ENCODE peak calls at places on chromosome 5, in six cellular contexts. O is transverse colon, R is Calu3, Y is cardiac fibroblast, C is body of pancreas, F is mesothelial cell of epicardium. J is an unnamed sample.

GRCh38 chr5:101346447-101346846 is 443.4 kb upstream of the ST8SIA4 start:
- DNase-seq in C (no peak), R (no peak), F (no peak), Y (no peak), O (no peak), J (no peak)

GRCh38 chr5:109352024-109352423 is 57.8 kb downstream of the PJA2 start:
- DNase-seq in F (no peak), C (no peak), Y (no peak), O (no peak), R (no peak), J (no peak)

GRCh38 chr5:131528682-131529081 is 106.3 kb downstream of the RAPGEF6 start:
- DNase-seq in F (no peak), Y (no peak), C (no peak), R (no peak), O (no peak), J (no peak)

GRCh38 chr5:169395136-169395535 is 94.2 kb upstream of the SLIT3 start:
- DNase-seq in R (no peak), C (no peak), Y (peak; percentile 43), O (no peak), F (no peak), J (no peak)

GRCh38 chr5:132456553-132457361 is 33.8 kb downstream of the IRF1 start:
- DNase-seq in C (no peak), O (peak; percentile 78), Y (peak; percentile 74), R (no peak), F (no peak), J (no peak)

GRCh38 chr5:125129151-125129806 is 382.8 kb upstream of the ZNF608 start:
- DNase-seq in C (no peak), F (no peak), Y (peak; percentile 45), O (no peak), R (no peak), J (peak; percentile 38)

GRCh38 chr5:17411436-17411835 is 86.6 kb upstream of the TAF11L2 start:
- DNase-seq in Y (peak; percentile 67), C (no peak), O (no peak), F (no peak), R (no peak), J (peak; percentile 47)

GRCh38 chr5:38672059-38672791 is 115.8 kb upstream of the LIFR start:
- DNase-seq in R (no peak), Y (peak; percentile 67), O (no peak), F (no peak), C (no peak), J (peak; percentile 75)

GRCh38 chr5:39178171-39178570 is 41.2 kb downstream of the FYB1 start:
- DNase-seq in F (no peak), C (no peak), Y (peak; percentile 51), R (no peak), O (no peak), J (no peak)

GRCh38 chr5:36108758-36109245 is 42.1 kb upstream of the UGT3A2 start:
- DNase-seq in C (no peak), O (no peak), F (no peak), Y (no peak), R (no peak), J (no peak)

GRCh38 chr5:23506329-23507236 is 826 bp upstream of the PRDM9 start:
- DNase-seq in Y (peak; percentile 16), R (no peak), C (no peak), F (no peak), O (no peak), J (peak; percentile 62)

GRCh38 chr5:36041537-36041845 is 25.2 kb downstream of the UGT3A2 start:
- DNase-seq in R (peak; percentile 7), C (no peak), Y (no peak), F (no peak), O (no peak), J (no peak)

GRCh38 chr5:147559725-147560124 is 49.9 kb upstream of the DPYSL3 start:
- DNase-seq in C (no peak), Y (no peak), O (no peak), F (no peak), R (no peak), J (no peak)

GRCh38 chr5:72656331-72656730 is 149.1 kb upstream of the ZNF366 start:
- DNase-seq in O (no peak), Y (no peak), F (no peak), R (no peak), C (no peak), J (no peak)

GRCh38 chr5:67234671-67235176 is 38.1 kb upstream of the CD180 start:
- DNase-seq in R (no peak), Y (peak; percentile 92), F (no peak), O (no peak), C (no peak), J (peak; percentile 92)

GRCh38 chr5:107215581-107215980 is 455.2 kb downstream of the EFNA5 start:
- DNase-seq in Y (peak; percentile 25), R (peak; percentile 21), F (no peak), C (no peak), O (no peak), J (no peak)

GRCh38 chr5:79773612-79774011 is 84.0 kb downstream of the CMYA5 start:
- DNase-seq in R (no peak), Y (no peak), F (no peak), C (no peak), O (no peak), J (no peak)

GRCh38 chr5:62522811-62523210 is 55.8 kb upstream of the LRRC70 start:
- DNase-seq in R (no peak), O (no peak), F (no peak), C (no peak), Y (no peak), J (no peak)

GRCh38 chr5:64654184-64654938 is 35.9 kb upstream of the SHISAL2B start:
- DNase-seq in R (no peak), C (no peak), O (no peak), F (no peak), Y (no peak), J (no peak)

GRCh38 chr5:32283539-32284377 is 29.0 kb downstream of the MTMR12 start:
- DNase-seq in F (no peak), R (no peak), O (no peak), Y (peak; percentile 85), C (no peak), J (peak; percentile 45)

GRCh38 chr5:132661231-132662003 is 3.4 kb downstream of the IL13 start:
- DNase-seq in Y (no peak), C (no peak), F (no peak), O (no peak), R (no peak), J (peak; percentile 28)

GRCh38 chr5:145980257-145980656 is 43.9 kb downstream of the SH3RF2 start:
- DNase-seq in C (no peak), R (no peak), Y (no peak), F (no peak), O (no peak), J (no peak)

GRCh38 chr5:22471154-22471553 is 382.0 kb downstream of the CDH12 start:
- DNase-seq in C (no peak), O (no peak), R (peak; percentile 5), F (no peak), Y (no peak), J (no peak)

GRCh38 chr5:142221091-142221860 is 103.5 kb downstream of the SPRY4 start:
- DNase-seq in R (no peak), C (no peak), F (no peak), Y (peak; percentile 40), O (no peak), J (no peak)
- TF ChIP-seq CTCF in R (no peak), C (no peak), F (no peak), Y (no peak), O (no peak), J (no peak)

GRCh38 chr5:57650360-57651069 is 167.9 kb upstream of the ACTBL2 start:
- DNase-seq in O (peak; percentile 19), C (peak; percentile 43), R (peak; percentile 50), Y (peak; percentile 74), F (no peak), J (peak; percentile 77)
- TF ChIP-seq CTCF in O (peak; percentile 52), C (peak; percentile 72), R (peak; percentile 67), Y (peak; percentile 86), F (peak; percentile 39), J (peak; percentile 75)

GRCh38 chr5:14108170-14108996 is 34.8 kb upstream of the TRIO start:
- DNase-seq in F (no peak), O (peak; percentile 72), Y (peak; percentile 96), C (peak; percentile 64), R (peak; percentile 64), J (peak; percentile 80)

GRCh38 chr5:14110680-14111079 is 32.5 kb upstream of the TRIO start:
- DNase-seq in Y (peak; percentile 93), R (no peak), C (no peak), F (no peak), O (no peak), J (peak; percentile 56)

GRCh38 chr5:14109041-14109747 is 33.9 kb upstream of the TRIO start:
- DNase-seq in R (no peak), C (no peak), Y (peak; percentile 90), F (no peak), O (peak; percentile 16), J (peak; percentile 28)

GRCh38 chr5:14109771-14110170 is 33.4 kb upstream of the TRIO start:
- DNase-seq in Y (peak; percentile 62), R (no peak), F (no peak), C (no peak), O (no peak), J (peak; percentile 15)

GRCh38 chr5:14110196-14110595 is 32.9 kb upstream of the TRIO start:
- DNase-seq in F (no peak), R (no peak), O (no peak), C (no peak), Y (peak; percentile 46), J (no peak)
- TF ChIP-seq CTCF in F (no peak), R (no peak), O (no peak), C (no peak), Y (no peak), J (no peak)

DNA sequence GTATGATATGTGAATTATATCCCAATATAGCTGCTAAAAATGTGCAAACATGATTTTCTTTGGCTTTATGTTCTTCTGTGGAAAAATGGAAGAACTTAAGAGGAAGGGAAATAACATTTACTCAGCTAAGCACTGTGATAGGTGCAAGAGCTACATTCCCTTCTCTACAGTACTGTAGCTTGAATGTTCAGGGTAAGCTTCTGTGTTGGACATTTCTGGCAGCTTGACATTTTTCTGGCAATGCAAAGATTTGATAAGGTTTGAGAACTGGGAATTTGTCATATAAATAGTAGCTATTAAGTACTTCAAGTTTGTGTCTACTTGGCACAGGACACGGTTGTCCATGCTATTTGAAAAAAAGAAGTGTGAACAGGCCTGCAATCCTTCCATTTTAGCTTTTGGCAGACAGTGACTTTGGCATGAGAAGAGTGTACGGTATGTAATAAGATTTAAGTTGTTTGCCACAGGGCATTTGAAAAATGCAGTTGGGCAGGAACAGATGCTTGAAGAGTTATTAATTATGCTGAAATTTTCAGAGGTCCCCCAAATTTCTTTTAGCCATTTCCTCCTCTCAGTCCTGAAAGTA is 77.6 kb downstream of the KIF4B start:
- DNase-seq in R (no peak), C (no peak), O (no peak), Y (no peak), F (no peak), J (no peak)
- TF ChIP-seq CTCF in R (no peak), C (no peak), O (no peak), Y (no peak), F (no peak), J (no peak)

GRCh38 chr5:134559672-134560071 is 34.2 kb downstream of the JADE2 start:
- DNase-seq in R (no peak), Y (no peak), C (no peak), F (no peak), O (no peak), J (no peak)

GRCh38 chr5:134564396-134564795 is 38.9 kb downstream of the JADE2 start:
- DNase-seq in R (no peak), C (no peak), F (no peak), Y (no peak), O (no peak), J (no peak)

GRCh38 chr5:134560698-134561097 is 35.2 kb downstream of the JADE2 start:
- DNase-seq in R (no peak), O (no peak), F (no peak), C (no peak), Y (no peak), J (no peak)

GRCh38 chr5:134563962-134564361 is 38.5 kb downstream of the JADE2 start:
- DNase-seq in F (no peak), R (no peak), O (no peak), C (no peak), Y (no peak), J (no peak)

GRCh38 chr5:134561871-134562296 is 36.4 kb downstream of the JADE2 start:
- DNase-seq in F (no peak), R (peak; percentile 58), Y (peak; percentile 77), C (no peak), O (no peak), J (peak; percentile 43)
- TF ChIP-seq CTCF in F (no peak), R (peak; percentile 31), Y (peak; percentile 46), C (peak; percentile 6), O (no peak), J (peak; percentile 10)